ENCODE peak calls at places on chromosome 11, in five cellular contexts. L is OCI-LY7, G is astrocyte of the cerebellum, W is mammary epithelial cell, V is mucosa of descending colon. J is an unnamed sample.
A peak's percentile ranks its signal among the peaks of the same experiment; 100 is the strongest.

GRCh38 chr11:73040046-73040445 is 102.1 kb downstream of the FCHSD2 start:
- DNase-seq in L (no peak), G (no peak), W (no peak), V (no peak), J (no peak)

GRCh38 chr11:9629064-9629463 is 34.8 kb upstream of the SWAP70 start:
- DNase-seq in L (no peak), G (no peak), W (no peak), V (no peak), J (no peak)

GRCh38 chr11:6817668-6818067 is 18.2 kb upstream of the OR6A2 start:
- DNase-seq in L (no peak), G (no peak), W (no peak), V (no peak), J (no peak)

GRCh38 chr11:46363455-46363920 is 16.2 kb downstream of the DGKZ start:
- DNase-seq in L (no peak), G (no peak), W (peak; percentile 83), V (no peak), J (no peak)

GRCh38 chr11:120756931-120757330 is 245.4 kb downstream of the GRIK4 start:
- DNase-seq in L (no peak), G (no peak), W (no peak), V (no peak), J (no peak)

GRCh38 chr11:64661146-64661545 is 61.9 kb downstream of the NRXN2 start:
- DNase-seq in L (no peak), G (no peak), W (no peak), V (peak; percentile 51), J (peak; percentile 56)

GRCh38 chr11:128505449-128506058 is 81.8 kb downstream of the ETS1 start:
- DNase-seq in L (no peak), G (no peak), W (no peak), V (no peak), J (no peak)

GRCh38 chr11:36296925-36297604 is 977 bp downstream of the PRR5L start:
- DNase-seq in L (no peak), G (no peak), W (no peak), V (no peak), J (peak; percentile 22)

GRCh38 chr11:75815345-75815983 is 454 bp downstream of the UVRAG start:
- DNase-seq in L (peak; percentile 44), G (no peak), W (no peak), V (no peak), J (peak; percentile 24)

GRCh38 chr11:9072790-9073189 is 18.6 kb downstream of the SCUBE2 start:
- DNase-seq in L (no peak), G (no peak), W (no peak), V (no peak), J (no peak)

GRCh38 chr11:120863359-120863758 is 160.5 kb upstream of the TBCEL start:
- DNase-seq in L (no peak), G (no peak), W (peak; percentile 47), V (no peak), J (peak; percentile 45)

GRCh38 chr11:61601512-61601911 is 20.6 kb upstream of the SYT7 start:
- DNase-seq in L (no peak), G (no peak), W (no peak), V (no peak), J (no peak)

GRCh38 chr11:133898031-133898769 is 52.9 kb upstream of the SPATA19 start:
- DNase-seq in L (no peak), G (no peak), W (no peak), V (no peak), J (no peak)

GRCh38 chr11:109422755-109423113 is 744 bp downstream of the C11orf87 start:
- DNase-seq in L (no peak), G (no peak), W (peak; percentile 19), V (no peak), J (no peak)

DNA sequence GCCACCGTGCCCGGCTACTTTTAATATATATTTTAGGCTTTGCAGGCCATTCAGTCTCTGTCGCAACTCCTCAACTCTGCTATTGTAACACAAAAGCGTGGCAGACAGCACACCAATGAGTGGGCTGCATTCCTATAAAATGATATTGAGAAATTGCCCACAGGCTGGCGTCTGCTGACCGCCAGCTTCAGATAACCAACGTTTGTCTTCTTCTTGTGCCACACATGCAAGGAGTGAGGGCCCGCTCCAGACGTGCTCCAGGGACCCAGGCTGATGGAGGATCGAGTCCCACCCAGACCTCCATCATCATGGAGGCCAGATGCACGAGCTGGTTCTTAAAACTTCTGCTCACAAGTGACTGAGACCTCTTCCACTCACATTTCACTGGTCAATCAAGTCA is 35.4 kb upstream of the LINC01488 start:
- DNase-seq in L (no peak), G (no peak), W (no peak), V (no peak), J (no peak)
- TF ChIP-seq CTCF in L (no peak), G (no peak), W (no peak), V (no peak), J (no peak)

DNA sequence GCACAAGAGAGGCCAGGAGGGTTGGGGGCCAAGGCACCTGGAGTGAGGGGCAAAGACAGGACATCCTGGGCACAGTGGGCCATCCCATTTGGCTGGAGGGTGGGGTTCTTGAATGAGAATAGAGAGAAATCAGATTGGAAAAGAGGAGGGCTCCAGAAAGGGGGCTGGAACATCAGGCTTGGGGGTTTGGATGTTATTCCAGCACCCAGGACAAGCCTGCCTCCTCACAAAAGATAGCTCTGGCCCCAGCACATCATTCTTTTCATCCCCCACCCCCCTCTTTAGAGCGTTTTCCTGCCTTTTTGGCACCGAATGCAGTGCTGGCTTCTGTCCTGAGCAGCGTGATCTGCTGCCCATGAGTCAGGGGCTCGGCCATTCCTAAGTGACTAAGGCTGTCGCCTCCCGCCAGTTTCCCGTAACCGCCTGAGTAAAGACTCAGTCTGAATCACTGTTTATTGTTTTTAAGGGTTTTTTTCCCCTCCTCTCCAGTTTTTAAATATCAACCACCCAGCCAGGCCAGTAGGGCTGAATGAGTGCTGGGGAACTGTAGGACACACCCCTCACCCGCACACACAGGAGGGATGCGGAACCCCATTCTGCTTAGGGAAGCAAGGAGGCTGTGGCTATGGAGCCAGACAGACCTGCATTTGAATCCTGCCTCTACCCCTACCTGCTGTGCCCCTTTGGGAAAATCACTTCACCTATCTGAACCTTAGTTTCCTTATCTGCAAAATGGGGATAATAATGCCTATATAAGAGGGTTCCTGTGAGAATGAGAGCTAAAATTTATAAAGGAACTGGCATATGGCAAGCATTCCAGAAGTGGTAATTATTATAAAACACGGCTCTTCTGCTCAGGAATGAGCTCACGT is 32.4 kb upstream of the NAV2 start:
- DNase-seq in L (no peak), G (peak; percentile 96), W (peak; percentile 97), V (peak; percentile 77), J (peak; percentile 98)
- H3K4me3 ChIP-seq in L (no peak overlapping the region), G (no peak overlapping the region), W (no peak overlapping the region), V (no peak overlapping the region), J (no peak overlapping the region)

DNA sequence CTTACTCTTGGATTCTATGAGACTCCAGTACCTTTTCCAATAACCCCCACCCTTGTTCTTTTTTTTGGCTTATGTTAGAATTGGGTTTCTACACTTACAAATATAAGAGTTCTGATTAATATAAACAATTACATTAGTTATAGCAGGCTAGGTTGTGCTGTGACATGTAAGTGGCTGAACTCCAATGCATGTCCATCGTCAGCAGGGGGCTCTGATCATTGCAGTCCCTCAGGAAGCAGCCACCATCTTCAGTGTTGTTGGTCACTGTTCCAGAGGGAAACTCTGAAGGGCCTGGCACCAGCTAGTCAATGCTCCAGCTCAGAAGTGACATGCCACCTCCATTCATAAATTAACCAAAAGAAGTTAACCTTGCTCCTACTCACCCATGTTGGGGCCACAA is 5.6 kb downstream of the LIPT2 start:
- DNase-seq in L (peak; percentile 19), G (no peak), W (no peak), V (no peak), J (no peak)
- TF ChIP-seq CTCF in L (peak; percentile 58), G (no peak), W (no peak), V (no peak), J (peak; percentile 12)

GRCh38 chr11:126992065-126992803 is 8.3 kb downstream of the KIRREL3 start:
- DNase-seq in L (no peak), G (peak; percentile 89), W (peak; percentile 93), V (no peak), J (peak; percentile 100)
- H3K4me3 ChIP-seq in L (no peak overlapping the region), G (no peak overlapping the region), W (no peak overlapping the region), V (no peak overlapping the region), J (no peak overlapping the region)

DNA sequence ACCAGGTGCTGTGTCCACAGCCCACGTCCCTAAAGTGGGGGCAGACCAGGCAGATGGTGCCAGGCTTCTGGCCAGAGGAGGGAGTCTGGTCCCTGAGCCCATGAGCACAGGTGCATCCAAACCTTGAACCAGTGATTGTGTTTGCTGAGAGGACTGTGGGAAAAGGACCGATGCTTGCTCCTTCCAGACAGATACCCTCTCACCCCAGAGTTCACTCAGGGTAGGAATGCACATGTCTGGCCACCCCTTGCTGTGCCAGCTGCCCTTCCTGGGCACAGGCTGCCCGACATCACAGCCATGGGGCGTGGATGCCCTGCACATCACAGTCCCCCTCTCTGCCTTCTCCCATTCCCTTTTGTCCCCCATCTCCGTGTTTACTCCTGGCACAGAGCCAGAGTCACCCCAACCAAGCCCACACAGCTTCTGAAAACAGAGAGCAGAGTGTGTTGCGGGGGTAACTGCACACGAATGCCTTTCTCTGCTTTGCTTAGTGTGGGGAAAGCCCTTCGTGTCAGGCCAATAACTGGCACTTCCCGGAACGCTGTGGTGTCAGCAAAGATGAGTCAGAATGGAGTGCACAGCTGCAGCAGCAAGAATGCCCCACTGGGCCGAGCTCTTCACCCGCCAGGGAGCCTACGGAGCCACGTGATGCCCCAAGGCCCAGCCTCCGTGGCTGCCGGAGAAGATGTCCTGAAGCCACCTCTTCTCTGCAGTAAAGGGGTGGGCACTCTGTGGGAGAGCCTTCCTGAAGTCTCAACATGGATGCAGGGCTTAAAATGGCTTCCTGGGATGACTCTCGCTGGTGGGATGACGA is 7.6 kb downstream of the CARS1 start:
- DNase-seq in L (peak; percentile 10), G (peak; percentile 84), W (peak; percentile 88), V (peak; percentile 87), J (peak; percentile 95)
- TF ChIP-seq CTCF in L (no peak), G (peak; percentile 28), W (peak; percentile 34), V (no peak), J (no peak)

DNA sequence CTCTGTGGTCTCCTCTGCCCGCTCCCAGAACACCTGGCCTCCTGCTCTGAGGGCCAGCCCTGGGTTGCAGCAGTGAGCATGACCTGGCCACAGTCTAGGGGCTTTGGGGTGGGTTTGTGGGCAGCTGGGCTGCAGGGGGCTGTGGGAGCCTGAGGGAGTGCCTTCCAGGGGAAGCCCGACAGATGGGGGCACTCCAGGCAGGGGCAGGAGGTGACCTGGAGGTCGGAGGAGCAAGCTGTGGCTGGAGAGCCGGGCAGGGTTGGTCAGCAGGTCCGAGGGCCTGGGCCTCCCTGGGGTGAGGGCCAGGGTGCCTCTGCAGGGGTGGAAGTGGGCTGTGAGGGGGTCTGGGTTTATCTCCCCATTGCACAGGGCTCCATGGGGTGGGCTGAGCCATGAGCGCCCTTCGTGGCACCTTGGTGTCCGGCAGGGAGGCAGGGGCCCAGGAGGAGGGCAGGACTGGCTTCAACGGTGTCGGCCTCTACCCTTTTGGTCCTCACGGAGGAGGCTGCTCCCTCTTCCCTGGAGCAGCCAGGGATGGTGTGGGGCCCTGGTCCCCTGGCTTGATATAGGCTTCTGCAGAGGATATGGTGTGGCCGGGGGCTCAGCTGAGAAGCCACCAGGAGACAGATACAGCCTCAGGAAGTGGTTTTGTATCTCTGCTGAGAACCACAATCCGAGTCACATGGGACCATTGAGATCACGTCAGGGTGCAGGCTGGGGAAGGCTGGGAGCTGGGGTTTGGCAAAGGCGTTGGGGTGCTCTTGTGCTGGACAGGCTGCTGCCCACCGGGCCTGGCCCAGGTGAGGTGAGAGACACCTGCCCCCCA is 22.3 kb downstream of the KCNQ1 start:
- DNase-seq in L (no peak), G (no peak), W (no peak), V (peak; percentile 63), J (no peak)
- H3K4me3 ChIP-seq in L (no peak overlapping the region), G (no peak overlapping the region), W (no peak overlapping the region), V (no peak overlapping the region), J (no peak overlapping the region)

GRCh38 chr11:106076923-106077608 is at the start of gene KBTBD3:
- DNase-seq in L (peak; percentile 99), G (peak; percentile 99), W (peak; percentile 99), V (peak; percentile 99), J (peak; percentile 99)
- TF ChIP-seq CTCF in L (peak; percentile 77), G (peak; percentile 59), W (peak; percentile 20), V (peak; percentile 18), J (peak; percentile 44)